ENCODE peak calls at places on chromosome 19, in seven cellular contexts. R, J, B, V, D, G and K are unnamed samples. For H3K4me1, the result is how much of the 10 kb centered on the place peaks cover.

GRCh38 chr19:4256563-4256962 is 9.7 kb downstream of the YJU2 start:
- DNase-seq in R (no peak), B (no peak), G (no peak), D (no peak), J (no peak), V (no peak), K (no peak)

GRCh38 chr19:3771033-3771905 is 759 bp downstream of the RAX2 start:
- DNase-seq in V (no peak), D (no peak), R (no peak), J (no peak), G (no peak), B (no peak), K (no peak)

GRCh38 chr19:21585491-21585890 is 80.1 kb downstream of the ZNF429 start:
- DNase-seq in J (no peak), D (no peak), G (no peak), V (no peak), B (no peak), R (no peak), K (no peak)

GRCh38 chr19:35868172-35868822 is at the start of gene APLP1:
- DNase-seq in J (peak), G (peak), D (no peak), V (no peak), R (no peak), B (peak), K (no peak)

GRCh38 chr19:1837625-1838105 is 10.6 kb downstream of the REXO1 start:
- DNase-seq in R (no peak), J (peak), G (peak), B (peak), V (no peak), D (no peak), K (no peak)

GRCh38 chr19:35076657-35077056 is 35.1 kb downstream of the HPN start:
- DNase-seq in R (no peak), V (no peak), B (no peak), J (no peak), G (no peak), D (no peak), K (no peak)

GRCh38 chr19:55116232-55117062 is 990 bp downstream of the PPP1R12C start:
- DNase-seq in R (peak), D (no peak), J (peak), G (peak), V (peak), B (peak), K (no peak)

GRCh38 chr19:45032421-45032820 is 6.4 kb upstream of the CLASRP start:
- DNase-seq in J (no peak), D (no peak), G (no peak), R (no peak), B (no peak), V (no peak), K (no peak)

GRCh38 chr19:29323046-29323971 is 110.4 kb upstream of the UQCRFS1 start:
- DNase-seq in B (no peak), J (no peak), R (no peak), V (peak), G (no peak), D (no peak), K (peak)

GRCh38 chr19:2266183-2266993 is 10.2 kb upstream of the JSRP1 start:
- DNase-seq in B (no peak), D (no peak), R (peak), G (peak), V (peak), J (peak), K (no peak)

GRCh38 chr19:31962565-31962996 is 382.8 kb upstream of the ZNF507 start:
- DNase-seq in D (no peak), B (no peak), V (no peak), R (no peak), J (no peak), G (no peak), K (no peak)

GRCh38 chr19:55477905-55478304 is 1.5 kb downstream of the ZNF628 start:
- DNase-seq in J (no peak), D (no peak), G (no peak), B (no peak), V (no peak), R (no peak), K (no peak)

GRCh38 chr19:2546128-2547032 is 70.5 kb downstream of the GADD45B start:
- DNase-seq in J (peak), R (no peak), G (peak), D (no peak), V (peak), B (no peak), K (no peak)

GRCh38 chr19:1655131-1655981 is 2.9 kb upstream of the TCF3 start:
- DNase-seq in V (no peak), B (no peak), G (no peak), J (no peak), D (no peak), R (no peak), K (no peak)

GRCh38 chr19:17171874-17172273 is 43.3 kb upstream of the USE1 start:
- DNase-seq in R (no peak), D (no peak), J (no peak), B (no peak), G (no peak), V (no peak), K (no peak)

GRCh38 chr19:43422689-43423066 is 8.0 kb downstream of the TEX101 start:
- DNase-seq in J (no peak), R (no peak), D (no peak), G (no peak), B (no peak), V (no peak), K (no peak)

GRCh38 chr19:3135961-3136683 is at the start of gene GNA15:
- DNase-seq in D (no peak), R (no peak), B (no peak), V (no peak), J (no peak), G (no peak), K (no peak)

GRCh38 chr19:57907394-57907793 is 9.0 kb downstream of the ZNF417 start:
- DNase-seq in V (no peak), G (no peak), J (no peak), B (no peak), R (no peak), D (no peak), K (no peak)

DNA sequence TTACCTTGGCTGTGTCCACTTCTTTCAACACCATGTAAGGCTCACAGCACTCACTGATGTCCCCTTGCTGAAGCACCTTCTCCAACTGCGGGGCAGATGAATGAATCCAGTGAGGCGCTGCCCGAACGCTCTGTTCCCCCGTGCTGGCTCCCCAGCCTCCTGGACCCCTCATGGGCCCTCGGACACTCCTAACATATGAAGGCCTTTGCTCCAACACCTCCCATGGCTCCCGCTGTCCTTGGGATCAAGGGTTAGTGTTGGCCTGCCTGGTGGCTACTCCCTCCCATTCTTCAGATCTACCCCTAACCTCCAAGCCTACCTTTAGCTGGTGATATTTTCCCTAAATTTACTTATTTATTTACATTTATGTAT is 4.4 kb downstream of the ANGPTL8 start:
- DNase-seq in R (no peak), G (no peak), V (no peak), J (no peak), D (no peak), B (no peak), K (no peak)
- H3K4me3 ChIP-seq in R (no peak), G (peak), V (peak), J (no peak), D (no peak), B (no peak), K (no peak)

DNA sequence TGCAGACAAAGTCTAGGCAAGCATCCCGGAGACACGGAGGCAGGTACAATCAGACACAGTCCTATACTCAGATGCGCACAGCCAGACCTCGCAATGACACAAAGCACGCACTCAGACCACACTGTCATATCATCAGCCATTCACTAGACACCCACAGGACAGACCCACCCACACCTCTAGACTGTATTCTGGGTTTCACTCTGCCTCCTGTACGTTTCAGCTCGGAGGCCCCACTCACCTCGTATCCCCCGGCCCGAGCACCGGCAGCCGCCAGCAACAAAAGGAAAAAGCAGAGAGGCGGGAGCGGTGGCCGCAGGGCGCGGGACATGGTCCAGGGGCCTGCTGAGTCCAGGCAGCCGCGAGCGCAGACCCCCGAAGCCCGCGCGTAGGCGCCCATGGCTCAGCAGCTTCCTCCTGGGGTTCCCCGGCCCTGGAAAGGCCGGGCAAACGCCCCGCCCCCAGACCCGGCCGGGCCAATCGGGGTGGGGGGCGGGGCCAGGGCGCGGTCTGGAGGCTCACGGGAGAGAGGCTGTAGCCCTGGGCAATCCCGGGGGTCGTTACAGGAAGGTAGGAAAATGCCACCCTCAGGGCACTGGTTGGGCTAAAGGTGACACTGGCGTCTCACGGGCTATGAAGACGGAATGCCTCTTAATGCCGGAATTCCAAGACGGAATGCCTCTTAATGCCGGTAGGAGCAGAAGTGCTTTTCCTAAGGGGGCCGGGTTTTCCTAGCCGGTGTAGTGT is at the start of the genes MAN2B1 and WDR83:
- DNase-seq in J (peak), R (peak), G (peak), V (no peak), D (no peak), B (peak), K (no peak)
- H3K27ac ChIP-seq in J (peak), R (peak), G (peak), V (peak), D (peak), B (peak), K (peak)

GRCh38 chr19:22814124-22814523 is 18.0 kb upstream of the ZNF723 start:
- DNase-seq in B (no peak), R (no peak), J (no peak), G (no peak), D (no peak), V (no peak), K (no peak)
- H3K4me1 ChIP-seq in B (under half), R (under half), J (under half), G (under half), D (under half), V (under half), K (under half)

GRCh38 chr19:48639483-48640375 is 2.5 kb upstream of the DBP start:
- DNase-seq in G (no peak), D (no peak), V (no peak), J (peak), B (no peak), R (no peak), K (peak)

GRCh38 chr19:48637449-48637947 is 319 bp upstream of the DBP start:
- DNase-seq in D (peak), G (peak), R (peak), B (peak), J (peak), V (peak), K (no peak)

GRCh38 chr19:48637948-48638830 is 1.0 kb upstream of the DBP start:
- DNase-seq in V (peak), B (peak), G (peak), D (peak), J (peak), R (peak), K (peak)

GRCh38 chr19:48636859-48637448 is at the start of gene DBP:
- DNase-seq in R (no peak), G (peak), D (no peak), B (peak), V (no peak), J (no peak), K (no peak)

DNA sequence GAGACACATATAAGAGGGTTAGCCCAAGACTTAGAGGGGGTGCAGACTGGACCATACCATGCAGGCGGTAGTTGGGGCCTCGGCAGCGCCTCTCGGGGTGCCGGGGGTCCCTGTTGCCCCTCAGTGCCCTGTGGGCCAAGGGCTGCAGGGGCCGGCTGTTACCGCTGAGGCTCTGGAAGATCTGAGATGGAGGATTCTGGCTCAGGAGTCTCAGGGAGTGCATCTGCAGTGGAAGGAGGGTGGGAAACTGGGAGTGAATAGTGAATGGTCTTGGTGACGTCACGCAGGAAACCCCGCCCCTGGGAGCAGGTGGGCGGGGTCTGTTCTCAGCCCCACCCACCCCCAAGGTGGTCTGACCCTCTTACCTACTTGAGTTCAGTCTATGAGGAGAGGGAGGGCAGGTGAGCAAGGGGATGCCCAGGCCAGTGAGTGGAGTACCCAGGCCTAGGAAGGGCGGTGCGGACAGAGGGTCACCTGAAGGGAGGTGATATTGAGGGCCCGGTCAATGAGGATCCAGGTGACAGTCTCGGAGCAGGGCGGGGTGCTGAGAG is 1.7 kb upstream of the DBP start:
- DNase-seq in V (no peak), D (no peak), J (no peak), B (no peak), G (no peak), R (no peak), K (no peak)
- H3K4me3 ChIP-seq in V (peak), D (peak), J (peak), B (no peak), G (peak), R (no peak), K (no peak)

DNA sequence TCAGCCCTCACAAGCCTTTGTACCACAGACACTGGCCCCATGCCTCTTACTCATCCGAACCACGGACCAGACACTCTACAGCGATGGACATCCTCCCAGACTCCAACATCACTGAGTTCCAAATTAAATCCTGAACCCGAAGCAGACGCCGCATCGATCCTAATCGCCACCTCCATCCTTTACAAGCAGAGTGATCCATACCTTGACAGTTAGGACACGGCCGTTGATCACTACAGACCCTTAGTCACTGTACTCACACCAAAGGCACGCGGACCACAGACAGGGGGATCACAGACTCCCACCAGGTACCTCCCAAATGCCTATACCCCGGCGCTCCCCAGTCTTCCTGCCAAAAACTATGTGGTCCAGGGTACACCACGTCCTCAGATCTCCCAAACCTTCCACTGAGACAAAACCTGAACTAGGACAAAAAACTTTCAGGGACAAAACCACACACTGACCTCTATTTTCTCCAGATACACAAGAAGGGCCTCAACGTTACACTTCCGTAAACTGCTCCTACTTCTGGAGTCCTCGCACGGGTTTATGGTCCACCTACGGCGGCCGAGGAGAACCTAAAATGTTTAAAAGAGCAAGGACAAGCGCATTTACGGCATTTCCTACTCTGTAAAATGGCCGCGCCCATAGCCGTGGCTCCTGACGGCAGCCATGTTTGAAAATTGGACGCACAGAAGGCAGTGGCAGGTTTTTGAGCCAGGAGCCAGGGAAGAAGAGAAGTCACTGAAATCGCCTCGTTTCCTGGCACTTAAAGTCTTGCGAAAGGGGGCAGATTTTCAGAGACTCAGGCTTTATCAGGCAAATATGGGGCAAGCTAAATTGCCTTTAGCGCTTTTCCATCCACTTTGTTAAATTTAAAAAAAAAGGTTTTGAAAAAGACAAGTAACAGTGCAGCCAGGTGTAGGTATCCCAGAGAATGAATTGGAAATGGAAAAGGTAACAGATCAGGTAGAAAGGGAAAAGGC is at the start of gene ZNF350:
- DNase-seq in D (peak), R (peak), G (peak), J (peak), V (peak), B (peak), K (no peak)
- H3K27ac ChIP-seq in D (peak), R (peak), G (peak), J (peak), V (peak), B (peak), K (peak)